ENCODE peak calls at places on chromosomes 2 and 18, in nine cellular contexts. Q is CD8-positive, alpha-beta T cell; P is NCI-H1092; N is effector memory CD4-positive, alpha-beta T cell; R is T follicular helper cell; A is HCT116; F is activated naive CD8-positive, alpha-beta T cell treated with anti-CD3 and anti-CD28 coated beads, Interleukin-2, amount 50 U/mL, for 24 hours; X is activated T-helper 1 cell treated with anti-CD3 and anti-CD28 coated beads, Interleukin-12 subunit alpha, Interleukin-12 subunit beta, Interleukin-2, Interleukin-4 antibody, amounts not matched to agents 30 ng/mL and 10 ng/mL and 1 ng/mL, durations not matched to agents 14 hours and 24 hours and 36 hours; G is T-helper 2 cell. V is an unnamed sample.

GRCh38 chr18:43514747-43515146 is 237.5 kb upstream of the SYT4 start:
- DNase-seq in Q (no peak), P (no peak), N (no peak), R (no peak), A (no peak), F (no peak), X (no peak), G (no peak), V (no peak)

GRCh38 chr2:237165405-237166276 is 80.0 kb downstream of the COPS8 start:
- DNase-seq in Q (no peak), P (no peak), N (no peak), R (no peak), A (peak; percentile 35), F (no peak), X (no peak), G (no peak), V (no peak)

GRCh38 chr2:120885311-120885710 is 149.6 kb downstream of the GLI2 start:
- DNase-seq in Q (no peak), P (no peak), N (no peak), R (no peak), A (no peak), F (no peak), X (no peak), G (no peak), V (no peak)

GRCh38 chr2:230924092-230924469 is 961 bp downstream of the GPR55 start:
- DNase-seq in Q (no peak), P (no peak), N (no peak), R (no peak), A (no peak), F (no peak), X (no peak), G (no peak), V (no peak)

GRCh38 chr2:120771111-120771555 is 35.5 kb downstream of the GLI2 start:
- DNase-seq in Q (no peak), P (no peak), N (no peak), R (no peak), A (peak; percentile 61), F (no peak), X (no peak), G (no peak), V (no peak)

GRCh38 chr2:102386867-102387541 is 31.4 kb downstream of the IL18R1 start:
- DNase-seq in Q (no peak), P (no peak), N (no peak), R (no peak), A (no peak), F (no peak), X (no peak), G (no peak), V (no peak)

GRCh38 chr2:97713296-97714083 is at the start of gene ZAP70:
- DNase-seq in Q (peak; percentile 59), P (no peak), N (peak; percentile 51), R (peak; percentile 54), A (no peak), F (peak; percentile 61), X (peak; percentile 56), G (peak; percentile 89), V (no peak)

GRCh38 chr2:48515588-48515987 is 14.4 kb upstream of the STON1 start:
- DNase-seq in Q (no peak), P (no peak), N (no peak), R (no peak), A (no peak), F (no peak), X (no peak), G (no peak), V (no peak)

GRCh38 chr18:30920356-30920755 is 122.2 kb downstream of the DSC3 start:
- DNase-seq in Q (no peak), P (no peak), N (no peak), R (no peak), A (no peak), F (no peak), X (no peak), G (no peak), V (no peak)

GRCh38 chr2:52676056-52676455 is 1091.5 kb upstream of the CHAC2 start:
- DNase-seq in Q (no peak), P (no peak), N (no peak), R (no peak), A (no peak), F (no peak), X (no peak), G (no peak), V (no peak)

GRCh38 chr2:45138904-45139303 is 129.7 kb upstream of the SIX2 start:
- DNase-seq in Q (no peak), P (no peak), N (no peak), R (no peak), A (no peak), F (no peak), X (no peak), G (no peak), V (no peak)

GRCh38 chr2:175679231-175679630 is 322.8 kb downstream of the LNPK start:
- DNase-seq in Q (no peak), P (no peak), N (no peak), R (no peak), A (no peak), F (no peak), X (no peak), G (no peak), V (no peak)

GRCh38 chr18:48004577-48004976 is 74.1 kb upstream of the SMAD2 start:
- DNase-seq in Q (no peak), P (no peak), N (no peak), R (no peak), A (no peak), F (no peak), X (no peak), G (no peak), V (no peak)

GRCh38 chr2:199485732-199486335 is 28.1 kb upstream of the SATB2 start:
- DNase-seq in Q (no peak), P (no peak), N (no peak), R (no peak), A (peak; percentile 57), F (peak; percentile 38), X (no peak), G (no peak), V (no peak)

GRCh38 chr2:178496049-178496448 is 15.8 kb downstream of the PLEKHA3 start:
- DNase-seq in Q (no peak), P (no peak), N (no peak), R (no peak), A (no peak), F (no peak), X (no peak), G (no peak), V (no peak)

GRCh38 chr2:44462934-44463849 is 101.4 kb downstream of the CAMKMT start:
- DNase-seq in Q (no peak), P (no peak), N (no peak), R (no peak), A (no peak), F (no peak), X (no peak), G (no peak), V (no peak)

GRCh38 chr18:55900380-55900779 is 312.4 kb upstream of the TCF4 start:
- DNase-seq in Q (no peak), P (no peak), N (no peak), R (no peak), A (no peak), F (no peak), X (no peak), G (no peak), V (no peak)

GRCh38 chr2:216574046-216574445 is 59.2 kb upstream of the IGFBP2 start:
- DNase-seq in Q (no peak), P (no peak), N (no peak), R (no peak), A (no peak), F (no peak), X (no peak), G (no peak), V (peak; percentile 95)

GRCh38 chr18:54129448-54130134 is 94.9 kb downstream of the MBD2 start:
- DNase-seq in Q (no peak), P (no peak), N (no peak), R (no peak), A (no peak), F (no peak), X (no peak), G (peak; percentile 87), V (no peak)

GRCh38 chr2:28325173-28325566 is 67.5 kb upstream of the FOSL2 start:
- DNase-seq in Q (no peak), P (no peak), N (no peak), R (no peak), A (no peak), F (no peak), X (no peak), G (no peak), V (no peak)

GRCh38 chr2:161983010-161983651 is 90.9 kb downstream of the DPP4 start:
- DNase-seq in Q (no peak), P (no peak), N (no peak), R (no peak), A (no peak), F (no peak), X (no peak), G (no peak), V (no peak)

GRCh38 chr2:224398289-224398688 is 3.6 kb downstream of the FAM124B start:
- DNase-seq in Q (no peak), P (no peak), N (no peak), R (no peak), A (no peak), F (no peak), X (no peak), G (no peak), V (no peak)

GRCh38 chr18:42446195-42446594 is 491.2 kb downstream of the PIK3C3 start:
- DNase-seq in Q (no peak), P (no peak), N (no peak), R (no peak), A (no peak), F (no peak), X (no peak), G (no peak), V (peak; percentile 53)

GRCh38 chr2:209662091-209662490 is 109.5 kb upstream of the UNC80 start:
- DNase-seq in Q (no peak), P (no peak), N (no peak), R (no peak), A (no peak), F (no peak), X (no peak), G (no peak), V (no peak)

GRCh38 chr2:10659898-10660568 is 29.7 kb downstream of the NOL10 start:
- DNase-seq in Q (no peak), P (no peak), N (peak; percentile 5), R (peak; percentile 1), A (peak; percentile 49), F (peak; percentile 46), X (peak; percentile 23), G (peak; percentile 55), V (peak; percentile 28)